ENCODE peak calls at places on chromosome 2, in five cellular contexts. E is lower lobe of right lung, J is cardiac fibroblast, G is osteoblast, B is fibroblast of villous mesenchyme. D is an unnamed sample.

GRCh38 chr2:48195168-48195567 is 288.9 kb upstream of the FBXO11 start:
- DNase-seq in E (no peak), J (no peak), G (no peak), B (no peak), D (no peak)

GRCh38 chr2:19767876-19768275 is 133.9 kb downstream of the TTC32 start:
- DNase-seq in J (no peak), G (no peak), E (no peak), B (no peak), D (no peak)

GRCh38 chr2:29817846-29818680 is 103.3 kb downstream of the ALK start:
- DNase-seq in E (no peak), B (no peak), J (no peak), G (no peak), D (no peak)

GRCh38 chr2:85680707-85681353 is 12.8 kb upstream of the SFTPB start:
- DNase-seq in G (no peak), E (no peak), B (no peak), J (no peak), D (no peak)

GRCh38 chr2:208256192-208256782 is 1.4 kb upstream of the IDH1 start:
- DNase-seq in J (no peak), G (no peak), B (no peak), E (no peak), D (no peak)

GRCh38 chr2:116696903-116697302 is 1117.6 kb upstream of the DDX18 start:
- DNase-seq in B (no peak), J (no peak), E (no peak), G (peak), D (no peak)

GRCh38 chr2:159131882-159132281 is 154.6 kb downstream of the WDSUB1 start:
- DNase-seq in G (peak), B (peak), J (peak), E (no peak), D (peak)

GRCh38 chr2:177282101-177282573 is 17.6 kb upstream of the NFE2L2 start:
- DNase-seq in E (no peak), B (peak), J (no peak), G (peak), D (no peak)

GRCh38 chr2:197514754-197515153 is 1.1 kb upstream of the MOB4 start:
- DNase-seq in B (no peak), E (no peak), G (no peak), J (peak), D (no peak)

GRCh38 chr2:159996792-159997546 is 65.4 kb downstream of the PLA2R1 start:
- DNase-seq in G (no peak), E (no peak), B (peak), J (peak), D (peak)

GRCh38 chr2:88451647-88452150 is 794 bp downstream of the FOXI3 start:
- DNase-seq in B (no peak), J (no peak), E (no peak), G (no peak), D (no peak)

GRCh38 chr2:54206596-54206995 is 49.4 kb downstream of the TSPYL6 start:
- DNase-seq in B (peak), G (peak), E (no peak), J (peak), D (peak)

GRCh38 chr2:113940891-113941290 is 51.0 kb downstream of the ACTR3 start:
- DNase-seq in G (no peak), J (peak), B (peak), E (no peak), D (no peak)

GRCh38 chr2:192005214-192005613 is 158.3 kb upstream of the CAVIN2 start:
- DNase-seq in J (no peak), E (no peak), G (no peak), B (no peak), D (no peak)

GRCh38 chr2:45442026-45442425 is 169.0 kb downstream of the SRBD1 start:
- DNase-seq in J (no peak), E (no peak), G (no peak), B (no peak), D (no peak)

GRCh38 chr2:60989256-60989655 is 28.3 kb upstream of the PEX13 start:
- DNase-seq in G (no peak), J (no peak), B (no peak), E (no peak), D (no peak)

GRCh38 chr2:1544478-1545069 is 131.3 kb downstream of the TPO start:
- DNase-seq in G (peak), E (no peak), B (no peak), J (peak), D (no peak)

GRCh38 chr2:206378835-206379234 is 64.5 kb upstream of the ADAM23 start:
- DNase-seq in J (peak), G (no peak), B (no peak), E (no peak), D (peak)

DNA sequence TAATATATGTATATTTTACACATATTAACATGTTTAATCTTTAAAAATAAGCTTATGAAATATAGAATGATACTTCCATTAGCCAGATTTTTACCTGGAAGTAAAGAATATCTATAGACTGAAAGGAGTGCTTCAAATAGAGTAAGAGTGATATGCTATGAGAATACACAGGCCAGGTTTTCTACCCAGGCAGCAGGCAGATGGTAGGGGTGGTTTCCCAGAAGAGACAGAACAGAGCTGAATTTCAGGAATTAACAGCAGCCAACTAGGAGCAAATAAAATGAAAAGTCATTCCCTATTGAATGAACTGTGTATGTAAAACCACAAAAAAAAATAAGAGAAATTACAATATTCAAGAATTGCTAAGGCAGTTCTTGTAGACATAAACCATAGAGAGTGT is 336.8 kb downstream of the KCNJ3 start:
- DNase-seq in E (no peak), G (peak), J (no peak), B (no peak), D (no peak)
- TF ChIP-seq CTCF in E (no peak), G (no peak), J (no peak), B (no peak), D (no peak)

GRCh38 chr2:162152147-162152546 is at the start of gene GCG:
- DNase-seq in B (no peak), G (no peak), J (no peak), E (no peak), D (no peak)

GRCh38 chr2:162156149-162156548 is 4.1 kb upstream of the GCG start:
- DNase-seq in E (no peak), B (no peak), J (no peak), G (no peak), D (no peak)

GRCh38 chr2:162153608-162154224 is 1.7 kb upstream of the GCG start:
- DNase-seq in E (no peak), G (no peak), J (peak), B (peak), D (peak)

GRCh38 chr2:162149940-162150339 is 2.1 kb downstream of the GCG start:
- DNase-seq in B (no peak), J (no peak), E (no peak), G (no peak), D (no peak)

GRCh38 chr2:162155093-162155492 is 3.0 kb upstream of the GCG start:
- DNase-seq in E (no peak), B (no peak), J (no peak), G (no peak), D (no peak)
- TF ChIP-seq CTCF in E (no peak), B (peak), J (peak), G (peak), D (peak)

GRCh38 chr2:96201338-96201737 is 7.3 kb downstream of the STARD7 start:
- DNase-seq in J (no peak), G (no peak), B (no peak), E (no peak), D (no peak)

GRCh38 chr2:96191937-96192670 is 16.5 kb downstream of the STARD7 start:
- DNase-seq in B (no peak), J (no peak), E (no peak), G (no peak), D (no peak)

GRCh38 chr2:96198937-96199336 is 9.7 kb downstream of the STARD7 start:
- DNase-seq in G (no peak), B (no peak), J (no peak), E (no peak), D (no peak)

GRCh38 chr2:96197541-96198255 is 10.9 kb downstream of the STARD7 start:
- DNase-seq in J (peak), B (no peak), G (no peak), E (no peak), D (no peak)

DNA sequence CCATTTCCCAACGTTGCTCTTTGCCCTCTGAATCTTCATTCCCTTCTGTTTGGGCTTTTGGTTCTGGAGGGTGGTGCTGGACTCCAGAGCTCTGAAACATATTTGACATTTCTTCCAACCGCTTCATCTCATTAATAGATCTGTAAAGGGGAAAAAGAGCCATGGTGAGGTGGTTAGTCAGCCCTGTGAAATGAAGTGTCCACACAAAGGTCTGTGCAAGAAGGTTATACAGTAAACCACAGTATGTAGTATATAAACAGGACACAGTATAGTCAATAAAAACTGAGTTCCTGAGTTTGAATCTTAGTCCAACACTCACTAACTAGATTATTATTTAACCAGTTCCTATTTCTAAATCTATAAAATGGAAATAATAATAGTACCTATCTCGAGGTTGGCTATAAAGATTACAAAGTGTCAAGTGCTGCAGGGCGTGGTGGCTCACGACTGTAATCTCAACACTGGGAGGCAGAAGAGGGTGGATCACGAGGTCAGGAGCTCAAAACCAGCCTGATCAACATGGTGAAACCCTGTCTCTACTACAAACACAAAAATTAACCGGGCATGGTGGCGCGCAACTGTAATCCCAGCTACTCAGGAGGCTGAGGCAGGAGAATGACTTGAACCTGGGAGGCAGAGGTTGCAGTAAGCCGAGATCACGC is 13.1 kb downstream of the STARD7 start:
- DNase-seq in J (peak), E (no peak), B (peak), G (no peak), D (peak)
- TF ChIP-seq CTCF in J (no peak), E (no peak), B (no peak), G (no peak), D (no peak)

DNA sequence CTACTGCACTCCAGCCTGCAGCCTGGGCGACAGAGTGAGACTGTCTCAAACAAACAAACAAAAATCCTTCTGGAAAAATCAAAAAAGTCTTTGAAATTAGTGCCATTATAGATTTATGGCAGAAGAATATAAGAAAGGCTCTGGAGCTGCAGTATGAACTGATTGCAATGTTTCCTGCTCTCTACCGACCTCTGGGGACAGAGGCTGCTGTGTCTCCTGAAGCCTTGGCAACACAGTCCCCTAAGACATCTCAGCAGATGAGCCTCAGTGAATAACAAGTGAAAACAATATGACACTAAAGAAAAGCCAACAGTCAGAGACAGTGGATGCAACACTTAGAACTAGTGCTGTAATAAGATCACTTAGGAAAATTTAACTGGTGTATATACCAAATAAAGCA is 494.9 kb upstream of the LRATD1 start:
- DNase-seq in J (peak), E (no peak), B (no peak), G (no peak), D (no peak)
- TF ChIP-seq CTCF in J (peak), E (no peak), B (no peak), G (no peak), D (no peak)

GRCh38 chr2:71151620-71152019 is 21.2 kb downstream of the MPHOSPH10 start:
- DNase-seq in J (no peak), B (no peak), E (no peak), G (peak), D (no peak)
- TF ChIP-seq CTCF in J (no peak), B (no peak), E (no peak), G (no peak), D (no peak)

GRCh38 chr2:239269959-239270358 is 130.9 kb downstream of the HDAC4 start:
- DNase-seq in E (no peak), G (peak), J (no peak), B (no peak), D (no peak)
- TF ChIP-seq CTCF in E (no peak), G (no peak), J (no peak), B (no peak), D (no peak)

GRCh38 chr2:170823800-170824153 is 7.1 kb downstream of the GAD1 start:
- DNase-seq in E (no peak), J (no peak), G (peak), B (no peak), D (no peak)

GRCh38 chr2:170821631-170822291 is 5.1 kb downstream of the GAD1 start:
- DNase-seq in J (no peak), B (no peak), G (peak), E (no peak), D (no peak)

GRCh38 chr2:170820647-170821630 is 4.3 kb downstream of the GAD1 start:
- DNase-seq in G (peak), E (no peak), J (no peak), B (no peak), D (no peak)

GRCh38 chr2:170822885-170823799 is 6.5 kb downstream of the GAD1 start:
- DNase-seq in B (no peak), G (peak), E (no peak), J (no peak), D (no peak)

DNA sequence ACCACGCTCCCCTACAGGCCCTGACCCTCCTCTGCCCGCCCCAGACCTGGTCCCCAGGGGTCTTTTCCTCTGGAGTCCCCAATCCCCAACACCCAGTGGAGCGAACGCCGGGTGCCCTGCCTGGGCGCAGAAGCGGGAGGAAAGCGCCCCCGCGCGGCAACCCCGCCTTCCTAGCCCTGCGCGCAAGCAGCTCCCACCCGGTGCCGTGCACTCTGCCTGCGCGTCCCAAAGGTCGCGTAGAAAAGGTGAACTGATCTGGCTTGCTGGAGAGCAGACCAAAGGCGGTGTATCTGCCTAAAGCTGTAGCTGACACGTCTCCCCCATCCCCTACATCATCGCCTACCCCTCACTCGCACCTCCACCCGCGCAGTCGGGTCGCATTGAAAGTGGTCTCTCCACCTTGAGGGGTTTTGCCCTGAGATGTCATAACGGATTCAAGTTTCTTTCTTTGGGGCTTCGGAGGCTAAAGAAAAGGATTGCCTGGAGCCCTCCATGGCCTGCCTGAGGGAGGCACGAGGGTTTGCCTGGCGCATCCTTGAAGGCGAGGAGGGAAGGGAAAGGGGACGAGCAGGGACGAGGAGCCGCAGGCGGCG is 5.7 kb downstream of the GAD1 start:
- DNase-seq in J (no peak), B (no peak), E (no peak), G (peak), D (no peak)
- TF ChIP-seq CTCF in J (no peak), B (no peak), E (peak), G (no peak), D (peak)

DNA sequence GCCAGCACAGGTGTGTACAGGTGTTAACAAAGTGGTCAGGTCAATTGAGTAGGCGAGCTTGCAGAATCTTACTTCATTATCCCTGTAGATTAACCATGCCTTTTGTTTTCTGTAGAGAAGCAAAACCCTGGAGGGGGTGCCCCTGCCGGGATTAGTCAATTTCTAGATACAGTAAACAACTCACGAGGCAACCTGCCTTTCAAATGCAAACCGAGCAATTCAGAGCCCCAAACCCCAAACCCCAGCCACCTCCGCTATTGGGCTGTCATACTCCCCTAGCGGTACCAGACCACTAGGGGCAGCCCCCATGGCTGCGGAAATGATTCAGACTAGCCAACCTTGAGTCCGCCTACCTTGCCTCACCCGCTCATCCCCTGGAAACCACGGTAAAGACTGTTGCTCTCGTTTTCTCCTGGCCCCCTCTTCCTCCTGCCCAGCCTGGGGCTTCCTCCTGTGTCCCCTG is 61.4 kb upstream of the KIF5C start:
- DNase-seq in J (no peak), B (no peak), G (no peak), E (no peak), D (no peak)
- TF ChIP-seq CTCF in J (no peak), B (no peak), G (peak), E (peak), D (no peak)

GRCh38 chr2:9230881-9231280 is 24.3 kb downstream of the ASAP2 start:
- DNase-seq in J (no peak), B (no peak), E (no peak), G (no peak), D (no peak)

GRCh38 chr2:9228781-9229469 is 22.3 kb downstream of the ASAP2 start:
- DNase-seq in B (no peak), E (no peak), J (no peak), G (no peak), D (no peak)

GRCh38 chr2:9231291-9232165 is 24.9 kb downstream of the ASAP2 start:
- DNase-seq in J (no peak), G (no peak), B (no peak), E (peak), D (no peak)

GRCh38 chr2:9229470-9229820 is 22.8 kb downstream of the ASAP2 start:
- DNase-seq in E (no peak), B (no peak), G (no peak), J (no peak), D (no peak)

DNA sequence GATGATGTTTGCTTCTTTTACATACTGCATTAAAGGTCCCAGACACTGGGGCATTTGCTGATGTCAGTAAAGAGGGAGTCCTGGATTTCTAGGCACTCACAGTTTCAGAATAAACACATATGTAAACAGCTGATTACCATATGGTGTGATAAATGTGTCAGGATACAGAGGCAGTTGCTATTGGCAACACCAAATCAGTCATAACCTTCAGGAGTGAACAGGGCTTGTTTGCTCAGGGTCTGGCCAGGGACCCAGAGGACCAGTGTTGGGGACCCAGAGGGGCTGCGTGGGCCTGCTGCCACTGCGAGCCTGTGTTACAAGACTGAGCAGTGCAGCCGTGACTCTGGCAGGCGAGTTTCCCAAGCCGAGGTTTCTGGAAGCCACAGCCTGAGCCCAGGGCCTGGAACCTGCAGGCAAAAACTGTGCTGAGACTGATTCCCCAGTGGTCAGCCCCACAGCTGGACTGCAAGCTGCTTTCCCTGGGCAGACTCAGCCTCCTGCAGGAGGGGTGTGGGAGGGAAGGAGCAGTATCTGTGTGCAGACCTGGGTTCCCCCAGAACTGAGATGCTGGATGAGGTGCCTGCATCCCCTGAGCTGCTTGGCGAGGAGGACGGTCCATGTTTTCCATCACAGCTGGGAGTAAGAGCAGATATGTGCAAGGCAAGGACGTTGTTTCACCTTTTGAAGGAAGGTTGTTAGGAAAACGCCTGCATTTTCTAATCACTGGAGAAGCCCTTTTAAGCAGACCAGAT is 23.6 kb downstream of the ASAP2 start:
- DNase-seq in G (peak), E (no peak), J (peak), B (peak), D (no peak)
- TF ChIP-seq CTCF in G (peak), E (no peak), J (peak), B (peak), D (peak)

GRCh38 chr2:144426981-144427479 is 92.9 kb downstream of the ZEB2 start:
- DNase-seq in J (peak), B (peak), G (no peak), E (no peak), D (peak)
- TF ChIP-seq CTCF in J (no peak), B (no peak), G (no peak), E (no peak), D (no peak)

D was measured in AG09309.